ENCODE peak calls at places on chromosomes 16 and 17, in nine cellular contexts. V, W, S, T, D, P, M, N and Q are unnamed samples.

GRCh38 chr16:4402439-4403132 is 13.8 kb downstream of the CORO7 start:
- DNase-seq in P (peak), V (peak), D (peak), M (peak), N (peak), T (peak), S (peak), W (peak), Q (peak)

GRCh38 chr16:78310990-78311561 is 211.6 kb downstream of the WWOX start:
- DNase-seq in M (no peak), V (no peak), T (no peak), D (no peak), N (no peak), P (no peak), W (no peak), S (no peak), Q (no peak)

GRCh38 chr17:77042688-77043330 is 98.0 kb upstream of the SEC14L1 start:
- DNase-seq in P (no peak), W (no peak), D (no peak), S (no peak), V (no peak), N (no peak), T (no peak), M (peak), Q (no peak)

GRCh38 chr17:76145231-76146052 is 4.4 kb upstream of the FOXJ1 start:
- DNase-seq in D (no peak), M (no peak), P (no peak), V (no peak), W (no peak), T (no peak), N (no peak), S (no peak), Q (no peak)

GRCh38 chr17:49209061-49209571 is 1.3 kb downstream of the GNGT2 start:
- DNase-seq in T (no peak), W (no peak), M (no peak), V (no peak), N (no peak), S (no peak), P (no peak), D (peak), Q (no peak)

GRCh38 chr17:2849327-2849670 is 53.1 kb downstream of the RAP1GAP2 start:
- DNase-seq in V (no peak), S (no peak), W (no peak), P (no peak), M (no peak), D (no peak), T (no peak), N (no peak), Q (no peak)

GRCh38 chr16:11359370-11359769 is 14.1 kb downstream of the RMI2 start:
- DNase-seq in W (no peak), N (no peak), V (no peak), T (peak), D (peak), M (no peak), P (no peak), S (no peak), Q (no peak)

GRCh38 chr16:80309178-80309577 is 231.6 kb upstream of the DYNLRB2 start:
- DNase-seq in M (no peak), N (no peak), W (no peak), S (no peak), V (no peak), D (no peak), T (no peak), P (no peak), Q (no peak)

GRCh38 chr17:48528153-48528912 is 2.5 kb downstream of the HOXB1 start:
- DNase-seq in P (no peak), D (no peak), T (no peak), N (no peak), M (no peak), W (no peak), S (no peak), V (no peak), Q (no peak)

GRCh38 chr17:34637041-34637547 is 57.7 kb downstream of the TMEM132E start:
- DNase-seq in W (no peak), P (no peak), N (no peak), M (no peak), T (no peak), S (no peak), D (no peak), V (no peak), Q (no peak)

GRCh38 chr17:8156174-8156992 is 4.2 kb upstream of the PER1 start:
- DNase-seq in W (peak), N (peak), S (peak), T (peak), P (peak), D (peak), V (peak), M (peak), Q (peak)